ENCODE peak calls at places on chromosome 19, in five cellular contexts. Y is NCI-H2081; B is activated CD4-positive, alpha-beta T cell treated with anti-CD3 and anti-CD28 coated beads for 36 hours; T is glutamatergic neuron; G is anterior cingulate cortex. K is an unnamed sample.

GRCh38 chr19:17642656-17643055 is 45.5 kb downstream of the UNC13A start:
- DNase-seq in G (no peak), B (no peak), T (no peak), Y (no peak), K (no peak)

GRCh38 chr19:46009530-46010510 is 13.0 kb downstream of the PGLYRP1 start:
- DNase-seq in T (peak), B (peak), G (peak), Y (peak), K (peak)

GRCh38 chr19:18176367-18177310 is 3.0 kb downstream of the IFI30 start:
- DNase-seq in G (no peak), B (no peak), T (no peak), Y (no peak), K (no peak)

GRCh38 chr19:38707512-38708114 is 36.7 kb downstream of the CAPN12 start:
- DNase-seq in G (no peak), T (no peak), Y (no peak), B (no peak), K (no peak)

GRCh38 chr19:18650048-18650435 is 13.2 kb downstream of the KLHL26 start:
- DNase-seq in G (no peak), T (no peak), B (no peak), Y (no peak), K (no peak)

GRCh38 chr19:55519461-55520311 is 17.2 kb downstream of the SBK2 start:
- DNase-seq in Y (no peak), T (no peak), G (no peak), B (no peak), K (no peak)

GRCh38 chr19:51421229-51422052 is 4.0 kb upstream of the SIGLEC10 start:
- DNase-seq in B (peak), T (no peak), G (no peak), Y (no peak), K (no peak)

GRCh38 chr19:12521996-12522395 is 29.3 kb downstream of the ZNF564 start:
- DNase-seq in B (peak), Y (no peak), G (no peak), T (no peak), K (peak)

GRCh38 chr19:8577247-8577646 is at the start of gene MYO1F:
- DNase-seq in G (no peak), T (no peak), B (peak), Y (no peak), K (no peak)

GRCh38 chr19:51712461-51713081 is 11.2 kb downstream of the HAS1 start:
- DNase-seq in G (no peak), Y (no peak), B (peak), T (no peak), K (no peak)

GRCh38 chr19:49409441-49410029 is 13.7 kb downstream of the PTH2 start:
- DNase-seq in Y (no peak), B (no peak), T (no peak), G (no peak), K (no peak)

GRCh38 chr19:14078406-14078805 is 5.8 kb downstream of the MISP3 start:
- DNase-seq in T (no peak), B (no peak), G (no peak), Y (no peak), K (no peak)

GRCh38 chr19:57443121-57443696 is 8.1 kb downstream of the ZNF749 start:
- DNase-seq in Y (no peak), G (no peak), T (no peak), B (no peak), K (no peak)

GRCh38 chr19:1754651-1755466 is 1.6 kb downstream of the ONECUT3 start:
- DNase-seq in Y (no peak), G (no peak), T (no peak), B (peak), K (no peak)

GRCh38 chr19:20840371-20840770 is 64.3 kb downstream of the ZNF66 start:
- DNase-seq in G (no peak), Y (no peak), B (no peak), T (no peak), K (no peak)

GRCh38 chr19:1216756-1217155 is 11.2 kb downstream of the STK11 start:
- DNase-seq in B (no peak), T (peak), Y (no peak), G (no peak), K (no peak)

GRCh38 chr19:45768644-45769053 is 403 bp downstream of the SIX5 start:
- DNase-seq in T (no peak), B (peak), G (no peak), Y (no peak), K (no peak)

GRCh38 chr19:46297700-46298476 is 1.0 kb downstream of the HIF3A start:
- DNase-seq in G (peak), T (no peak), B (no peak), Y (no peak), K (peak)

GRCh38 chr19:49340069-49340864 is 5.1 kb downstream of the CD37 start:
- DNase-seq in B (no peak), G (no peak), T (peak), Y (no peak), K (peak)

GRCh38 chr19:41192574-41193419 is at the start of gene CYP2S1:
- DNase-seq in T (peak), Y (no peak), B (peak), G (no peak), K (no peak)

GRCh38 chr19:42028304-42029216 is 34.5 kb upstream of the ATP1A3 start:
- DNase-seq in T (peak), G (no peak), B (peak), Y (peak), K (peak)

GRCh38 chr19:49896863-49897621 is at the start of gene IL4I1:
- DNase-seq in T (no peak), Y (no peak), B (peak), G (no peak), K (no peak)